ENCODE peak calls at places on chromosome 6, in six cellular contexts. K, T, B, F, N and J are unnamed samples.

GRCh38 chr6:93413190-93413589 is 6.2 kb downstream of the EPHA7 start:
- DNase-seq in K (no peak), T (no peak), B (no peak), F (no peak), N (no peak), J (no peak)

GRCh38 chr6:113489946-113490345 is 367.2 kb upstream of the MARCKS start:
- DNase-seq in K (no peak), T (no peak), B (no peak), F (no peak), N (no peak), J (no peak)

GRCh38 chr6:96777113-96777512 is 60.2 kb downstream of the GPR63 start:
- DNase-seq in K (no peak), T (no peak), B (no peak), F (no peak), N (no peak), J (no peak)

GRCh38 chr6:6661684-6662083 is 73.2 kb downstream of the LY86 start:
- DNase-seq in K (no peak), T (peak; percentile 99), B (peak; percentile 61), F (no peak), N (no peak), J (no peak)

GRCh38 chr6:36333889-36334288 is 2.8 kb downstream of the BNIP5 start:
- DNase-seq in K (no peak), T (no peak), B (no peak), F (no peak), N (no peak), J (no peak)

GRCh38 chr6:6686748-6687601 is 98.5 kb downstream of the LY86 start:
- DNase-seq in K (peak; percentile 99), T (peak; percentile 86), B (peak; percentile 98), F (no peak), N (peak; percentile 23), J (peak; percentile 50)

GRCh38 chr6:88238065-88238464 is 71.9 kb upstream of the CNR1 start:
- DNase-seq in K (peak; percentile 66), T (no peak), B (no peak), F (no peak), N (peak; percentile 0), J (no peak)

GRCh38 chr6:155974359-155974758 is 518.7 kb upstream of the NOX3 start:
- DNase-seq in K (no peak), T (no peak), B (no peak), F (no peak), N (no peak), J (no peak)

GRCh38 chr6:118186676-118187567 is 279.9 kb downstream of the SLC35F1 start:
- DNase-seq in K (no peak), T (no peak), B (no peak), F (no peak), N (no peak), J (no peak)

GRCh38 chr6:146200136-146200708 is 171.4 kb downstream of the GRM1 start:
- DNase-seq in K (no peak), T (no peak), B (no peak), F (no peak), N (no peak), J (no peak)

GRCh38 chr6:130602151-130602770 is 224.9 kb upstream of the SMLR1 start:
- DNase-seq in K (no peak), T (no peak), B (no peak), F (no peak), N (no peak), J (peak; percentile 19)

GRCh38 chr6:170034294-170034693 is 256.6 kb downstream of the DLL1 start:
- DNase-seq in K (no peak), T (no peak), B (no peak), F (no peak), N (no peak), J (no peak)

GRCh38 chr6:16243664-16244063 is 5.3 kb downstream of the GMPR start:
- DNase-seq in K (no peak), T (no peak), B (no peak), F (no peak), N (no peak), J (no peak)

GRCh38 chr6:37467718-37468117 is 32.0 kb downstream of the CCDC167 start:
- DNase-seq in K (no peak), T (no peak), B (no peak), F (no peak), N (no peak), J (no peak)